ENCODE peak calls at places on chromosome 21, in four cellular contexts. One of them, this sample, is unnamed.
A peak's percentile ranks its signal among the peaks of the same experiment; 100 is the strongest.

GRCh38 chr21:26587621-26588260 is 14.7 kb upstream of the CYYR1 start:
- DNase-seq in GM03348: peak; percentile 78
- DNase-seq in stimulated activated CD8-positive, alpha-beta memory T cell treated with anti-CD3 and anti-CD28 coated beads, Interleukin-2, amount 100 ng/mL, for 1 hour: no peak
- DNase-seq in stimulated activated CD4-positive, alpha-beta T cell treated with anti-CD3 and anti-CD28 coated beads, Interleukin-1b, Interleukin-23, amount 100 ng/mL, for 48 hours: no peak
- DNase-seq in this sample: no peak

GRCh38 chr21:28521932-28522826 is 470.5 kb downstream of the LTN1 start:
- DNase-seq in stimulated activated CD4-positive, alpha-beta T cell treated with anti-CD3 and anti-CD28 coated beads, Interleukin-1b, Interleukin-23, amount 100 ng/mL, for 48 hours: no peak
- DNase-seq in stimulated activated CD8-positive, alpha-beta memory T cell treated with anti-CD3 and anti-CD28 coated beads, Interleukin-2, amount 100 ng/mL, for 1 hour: no peak
- DNase-seq in GM03348: peak; percentile 39
- DNase-seq in this sample: no peak

GRCh38 chr21:42238185-42238934 is 19.4 kb downstream of the ABCG1 start:
- DNase-seq in stimulated activated CD4-positive, alpha-beta T cell treated with anti-CD3 and anti-CD28 coated beads, Interleukin-1b, Interleukin-23, amount 100 ng/mL, for 48 hours: peak; percentile 51
- DNase-seq in stimulated activated CD8-positive, alpha-beta memory T cell treated with anti-CD3 and anti-CD28 coated beads, Interleukin-2, amount 100 ng/mL, for 1 hour: no peak
- DNase-seq in GM03348: no peak
- DNase-seq in this sample: no peak

GRCh38 chr21:41600961-41601572 is 93.1 kb upstream of the TMPRSS2 start:
- DNase-seq in GM03348: no peak
- DNase-seq in stimulated activated CD8-positive, alpha-beta memory T cell treated with anti-CD3 and anti-CD28 coated beads, Interleukin-2, amount 100 ng/mL, for 1 hour: no peak
- DNase-seq in stimulated activated CD4-positive, alpha-beta T cell treated with anti-CD3 and anti-CD28 coated beads, Interleukin-1b, Interleukin-23, amount 100 ng/mL, for 48 hours: no peak
- DNase-seq in this sample: no peak

GRCh38 chr21:21064353-21064752 is 66.1 kb downstream of the NCAM2 start:
- DNase-seq in stimulated activated CD8-positive, alpha-beta memory T cell treated with anti-CD3 and anti-CD28 coated beads, Interleukin-2, amount 100 ng/mL, for 1 hour: no peak
- DNase-seq in stimulated activated CD4-positive, alpha-beta T cell treated with anti-CD3 and anti-CD28 coated beads, Interleukin-1b, Interleukin-23, amount 100 ng/mL, for 48 hours: no peak
- DNase-seq in GM03348: no peak
- DNase-seq in this sample: no peak

GRCh38 chr21:39645331-39645730 is 32.6 kb downstream of the B3GALT5 start:
- DNase-seq in stimulated activated CD8-positive, alpha-beta memory T cell treated with anti-CD3 and anti-CD28 coated beads, Interleukin-2, amount 100 ng/mL, for 1 hour: no peak
- DNase-seq in stimulated activated CD4-positive, alpha-beta T cell treated with anti-CD3 and anti-CD28 coated beads, Interleukin-1b, Interleukin-23, amount 100 ng/mL, for 48 hours: no peak
- DNase-seq in GM03348: no peak
- DNase-seq in this sample: no peak

GRCh38 chr21:42414928-42415769 is 11.4 kb downstream of the UBASH3A start:
- DNase-seq in GM03348: no peak
- DNase-seq in stimulated activated CD8-positive, alpha-beta memory T cell treated with anti-CD3 and anti-CD28 coated beads, Interleukin-2, amount 100 ng/mL, for 1 hour: peak; percentile 79
- DNase-seq in stimulated activated CD4-positive, alpha-beta T cell treated with anti-CD3 and anti-CD28 coated beads, Interleukin-1b, Interleukin-23, amount 100 ng/mL, for 48 hours: peak; percentile 97
- DNase-seq in this sample: no peak

GRCh38 chr21:15034126-15034848 is 30.5 kb downstream of the NRIP1 start:
- DNase-seq in stimulated activated CD4-positive, alpha-beta T cell treated with anti-CD3 and anti-CD28 coated beads, Interleukin-1b, Interleukin-23, amount 100 ng/mL, for 48 hours: no peak
- DNase-seq in GM03348: peak; percentile 46
- DNase-seq in stimulated activated CD8-positive, alpha-beta memory T cell treated with anti-CD3 and anti-CD28 coated beads, Interleukin-2, amount 100 ng/mL, for 1 hour: no peak
- DNase-seq in this sample: no peak

GRCh38 chr21:41602511-41602910 is 94.6 kb upstream of the TMPRSS2 start:
- DNase-seq in GM03348: no peak
- DNase-seq in stimulated activated CD4-positive, alpha-beta T cell treated with anti-CD3 and anti-CD28 coated beads, Interleukin-1b, Interleukin-23, amount 100 ng/mL, for 48 hours: no peak
- DNase-seq in stimulated activated CD8-positive, alpha-beta memory T cell treated with anti-CD3 and anti-CD28 coated beads, Interleukin-2, amount 100 ng/mL, for 1 hour: no peak
- DNase-seq in this sample: no peak

GRCh38 chr21:41798326-41798725 is 31.5 kb upstream of the RIPK4 start:
- DNase-seq in GM03348: no peak
- DNase-seq in stimulated activated CD4-positive, alpha-beta T cell treated with anti-CD3 and anti-CD28 coated beads, Interleukin-1b, Interleukin-23, amount 100 ng/mL, for 48 hours: no peak
- DNase-seq in stimulated activated CD8-positive, alpha-beta memory T cell treated with anti-CD3 and anti-CD28 coated beads, Interleukin-2, amount 100 ng/mL, for 1 hour: no peak
- DNase-seq in this sample: no peak

GRCh38 chr21:46219591-46220239 is 8.9 kb downstream of the LSS start:
- DNase-seq in stimulated activated CD8-positive, alpha-beta memory T cell treated with anti-CD3 and anti-CD28 coated beads, Interleukin-2, amount 100 ng/mL, for 1 hour: no peak
- DNase-seq in GM03348: no peak
- DNase-seq in stimulated activated CD4-positive, alpha-beta T cell treated with anti-CD3 and anti-CD28 coated beads, Interleukin-1b, Interleukin-23, amount 100 ng/mL, for 48 hours: no peak
- DNase-seq in this sample: no peak

GRCh38 chr21:14569868-14570267 is 23.8 kb upstream of the SAMSN1 start:
- DNase-seq in stimulated activated CD8-positive, alpha-beta memory T cell treated with anti-CD3 and anti-CD28 coated beads, Interleukin-2, amount 100 ng/mL, for 1 hour: no peak
- DNase-seq in stimulated activated CD4-positive, alpha-beta T cell treated with anti-CD3 and anti-CD28 coated beads, Interleukin-1b, Interleukin-23, amount 100 ng/mL, for 48 hours: no peak
- DNase-seq in GM03348: no peak
- DNase-seq in this sample: no peak

GRCh38 chr21:14838400-14838799 is 226.4 kb downstream of the NRIP1 start:
- DNase-seq in stimulated activated CD8-positive, alpha-beta memory T cell treated with anti-CD3 and anti-CD28 coated beads, Interleukin-2, amount 100 ng/mL, for 1 hour: no peak
- DNase-seq in stimulated activated CD4-positive, alpha-beta T cell treated with anti-CD3 and anti-CD28 coated beads, Interleukin-1b, Interleukin-23, amount 100 ng/mL, for 48 hours: no peak
- DNase-seq in GM03348: no peak
- DNase-seq in this sample: no peak

GRCh38 chr21:40586575-40586974 is 260.4 kb downstream of the DSCAM start:
- DNase-seq in GM03348: no peak
- DNase-seq in stimulated activated CD8-positive, alpha-beta memory T cell treated with anti-CD3 and anti-CD28 coated beads, Interleukin-2, amount 100 ng/mL, for 1 hour: no peak
- DNase-seq in stimulated activated CD4-positive, alpha-beta T cell treated with anti-CD3 and anti-CD28 coated beads, Interleukin-1b, Interleukin-23, amount 100 ng/mL, for 48 hours: no peak
- DNase-seq in this sample: no peak

GRCh38 chr21:43191521-43191920 is 22.7 kb downstream of the CRYAA start:
- DNase-seq in stimulated activated CD4-positive, alpha-beta T cell treated with anti-CD3 and anti-CD28 coated beads, Interleukin-1b, Interleukin-23, amount 100 ng/mL, for 48 hours: no peak
- DNase-seq in stimulated activated CD8-positive, alpha-beta memory T cell treated with anti-CD3 and anti-CD28 coated beads, Interleukin-2, amount 100 ng/mL, for 1 hour: no peak
- DNase-seq in GM03348: no peak
- DNase-seq in this sample: no peak

GRCh38 chr21:42097860-42098259 is 26.7 kb downstream of the UMODL1 start:
- DNase-seq in stimulated activated CD4-positive, alpha-beta T cell treated with anti-CD3 and anti-CD28 coated beads, Interleukin-1b, Interleukin-23, amount 100 ng/mL, for 48 hours: peak; percentile 35
- DNase-seq in stimulated activated CD8-positive, alpha-beta memory T cell treated with anti-CD3 and anti-CD28 coated beads, Interleukin-2, amount 100 ng/mL, for 1 hour: no peak
- DNase-seq in GM03348: peak; percentile 93
- DNase-seq in this sample: peak; percentile 6

GRCh38 chr21:26106562-26106961 is 64.0 kb downstream of the APP start:
- DNase-seq in stimulated activated CD8-positive, alpha-beta memory T cell treated with anti-CD3 and anti-CD28 coated beads, Interleukin-2, amount 100 ng/mL, for 1 hour: no peak
- DNase-seq in stimulated activated CD4-positive, alpha-beta T cell treated with anti-CD3 and anti-CD28 coated beads, Interleukin-1b, Interleukin-23, amount 100 ng/mL, for 48 hours: no peak
- DNase-seq in GM03348: no peak
- DNase-seq in this sample: no peak

GRCh38 chr21:36744560-36745231 is 45.8 kb downstream of the SIM2 start:
- DNase-seq in stimulated activated CD4-positive, alpha-beta T cell treated with anti-CD3 and anti-CD28 coated beads, Interleukin-1b, Interleukin-23, amount 100 ng/mL, for 48 hours: no peak
- DNase-seq in stimulated activated CD8-positive, alpha-beta memory T cell treated with anti-CD3 and anti-CD28 coated beads, Interleukin-2, amount 100 ng/mL, for 1 hour: no peak
- DNase-seq in GM03348: no peak
- DNase-seq in this sample: no peak

GRCh38 chr21:32611471-32611997 is 643 bp downstream of the CFAP298 start:
- DNase-seq in GM03348: peak; percentile 53
- DNase-seq in stimulated activated CD4-positive, alpha-beta T cell treated with anti-CD3 and anti-CD28 coated beads, Interleukin-1b, Interleukin-23, amount 100 ng/mL, for 48 hours: peak; percentile 33
- DNase-seq in stimulated activated CD8-positive, alpha-beta memory T cell treated with anti-CD3 and anti-CD28 coated beads, Interleukin-2, amount 100 ng/mL, for 1 hour: peak; percentile 7
- DNase-seq in this sample: peak; percentile 24

GRCh38 chr21:17726047-17726446 is 93.1 kb downstream of the C21orf91 start:
- DNase-seq in GM03348: peak; percentile 17
- DNase-seq in stimulated activated CD4-positive, alpha-beta T cell treated with anti-CD3 and anti-CD28 coated beads, Interleukin-1b, Interleukin-23, amount 100 ng/mL, for 48 hours: no peak
- DNase-seq in stimulated activated CD8-positive, alpha-beta memory T cell treated with anti-CD3 and anti-CD28 coated beads, Interleukin-2, amount 100 ng/mL, for 1 hour: no peak
- DNase-seq in this sample: peak; percentile 5

GRCh38 chr21:39180429-39181019 is 2.7 kb downstream of the PSMG1 start:
- DNase-seq in GM03348: no peak
- DNase-seq in stimulated activated CD4-positive, alpha-beta T cell treated with anti-CD3 and anti-CD28 coated beads, Interleukin-1b, Interleukin-23, amount 100 ng/mL, for 48 hours: no peak
- DNase-seq in stimulated activated CD8-positive, alpha-beta memory T cell treated with anti-CD3 and anti-CD28 coated beads, Interleukin-2, amount 100 ng/mL, for 1 hour: no peak
- DNase-seq in this sample: peak; percentile 38

GRCh38 chr21:45102391-45102932 is 28.1 kb downstream of the ADARB1 start:
- DNase-seq in stimulated activated CD4-positive, alpha-beta T cell treated with anti-CD3 and anti-CD28 coated beads, Interleukin-1b, Interleukin-23, amount 100 ng/mL, for 48 hours: no peak
- DNase-seq in stimulated activated CD8-positive, alpha-beta memory T cell treated with anti-CD3 and anti-CD28 coated beads, Interleukin-2, amount 100 ng/mL, for 1 hour: no peak
- DNase-seq in GM03348: peak; percentile 82
- DNase-seq in this sample: no peak

GRCh38 chr21:16587671-16588379 is 858.0 kb downstream of the USP25 start:
- DNase-seq in stimulated activated CD4-positive, alpha-beta T cell treated with anti-CD3 and anti-CD28 coated beads, Interleukin-1b, Interleukin-23, amount 100 ng/mL, for 48 hours: no peak
- DNase-seq in stimulated activated CD8-positive, alpha-beta memory T cell treated with anti-CD3 and anti-CD28 coated beads, Interleukin-2, amount 100 ng/mL, for 1 hour: no peak
- DNase-seq in GM03348: peak; percentile 42
- DNase-seq in this sample: no peak

GRCh38 chr21:27719226-27719625 is 752.3 kb upstream of the ADAMTS5 start:
- DNase-seq in GM03348: no peak
- DNase-seq in stimulated activated CD4-positive, alpha-beta T cell treated with anti-CD3 and anti-CD28 coated beads, Interleukin-1b, Interleukin-23, amount 100 ng/mL, for 48 hours: no peak
- DNase-seq in stimulated activated CD8-positive, alpha-beta memory T cell treated with anti-CD3 and anti-CD28 coated beads, Interleukin-2, amount 100 ng/mL, for 1 hour: no peak
- DNase-seq in this sample: no peak

This sample was measured in AML-193.